ENCODE peak calls at places on chromosomes 6 and 20, in eight cellular contexts. One of them, this sample, is unnamed.

GRCh38 chr6:12324741-12325140 is 34.6 kb downstream of the EDN1 start:
- DNase-seq in stimulated activated CD8-positive, alpha-beta memory T cell treated with anti-CD3 and anti-CD28 coated beads, Interleukin-15, amount 100 ng/mL, for 1 hour: no peak
- DNase-seq in astrocyte of the cerebellum: no peak
- DNase-seq in bronchial epithelial cell: peak
- DNase-seq in stimulated activated CD4-positive, alpha-beta T cell treated with anti-CD3 and anti-CD28 coated beads, TNF-alpha, amount 100 ng/mL, for 24 hours: no peak
- DNase-seq in upper lobe of right lung: no peak
- DNase-seq in AG09309: no peak
- DNase-seq in progenitor cell of endocrine pancreas: no peak
- DNase-seq in this sample: no peak

GRCh38 chr6:115891111-115891669 is 169.5 kb downstream of the FRK start:
- DNase-seq in AG09309: peak
- DNase-seq in astrocyte of the cerebellum: peak
- DNase-seq in bronchial epithelial cell: peak
- DNase-seq in stimulated activated CD4-positive, alpha-beta T cell treated with anti-CD3 and anti-CD28 coated beads, TNF-alpha, amount 100 ng/mL, for 24 hours: no peak
- DNase-seq in stimulated activated CD8-positive, alpha-beta memory T cell treated with anti-CD3 and anti-CD28 coated beads, Interleukin-15, amount 100 ng/mL, for 1 hour: no peak
- DNase-seq in progenitor cell of endocrine pancreas: no peak
- DNase-seq in upper lobe of right lung: no peak
- DNase-seq in this sample: no peak

GRCh38 chr20:53162251-53162835 is 190.2 kb downstream of the TSHZ2 start:
- DNase-seq in stimulated activated CD8-positive, alpha-beta memory T cell treated with anti-CD3 and anti-CD28 coated beads, Interleukin-15, amount 100 ng/mL, for 1 hour: no peak
- DNase-seq in progenitor cell of endocrine pancreas: no peak
- DNase-seq in stimulated activated CD4-positive, alpha-beta T cell treated with anti-CD3 and anti-CD28 coated beads, TNF-alpha, amount 100 ng/mL, for 24 hours: no peak
- DNase-seq in upper lobe of right lung: no peak
- DNase-seq in astrocyte of the cerebellum: peak
- DNase-seq in AG09309: peak
- DNase-seq in bronchial epithelial cell: peak
- DNase-seq in this sample: no peak

GRCh38 chr20:55057779-55058415 is 582.5 kb downstream of the DOK5 start:
- DNase-seq in AG09309: no peak
- DNase-seq in astrocyte of the cerebellum: no peak
- DNase-seq in stimulated activated CD4-positive, alpha-beta T cell treated with anti-CD3 and anti-CD28 coated beads, TNF-alpha, amount 100 ng/mL, for 24 hours: no peak
- DNase-seq in stimulated activated CD8-positive, alpha-beta memory T cell treated with anti-CD3 and anti-CD28 coated beads, Interleukin-15, amount 100 ng/mL, for 1 hour: no peak
- DNase-seq in progenitor cell of endocrine pancreas: no peak
- DNase-seq in bronchial epithelial cell: peak
- DNase-seq in upper lobe of right lung: no peak
- DNase-seq in this sample: no peak

GRCh38 chr20:40848530-40848929 is 159.5 kb upstream of the MAFB start:
- DNase-seq in progenitor cell of endocrine pancreas: no peak
- DNase-seq in astrocyte of the cerebellum: no peak
- DNase-seq in stimulated activated CD8-positive, alpha-beta memory T cell treated with anti-CD3 and anti-CD28 coated beads, Interleukin-15, amount 100 ng/mL, for 1 hour: no peak
- DNase-seq in AG09309: no peak
- DNase-seq in stimulated activated CD4-positive, alpha-beta T cell treated with anti-CD3 and anti-CD28 coated beads, TNF-alpha, amount 100 ng/mL, for 24 hours: no peak
- DNase-seq in upper lobe of right lung: no peak
- DNase-seq in bronchial epithelial cell: no peak
- DNase-seq in this sample: no peak

GRCh38 chr20:57092112-57092899 is 174.1 kb downstream of the BMP7 start:
- DNase-seq in stimulated activated CD8-positive, alpha-beta memory T cell treated with anti-CD3 and anti-CD28 coated beads, Interleukin-15, amount 100 ng/mL, for 1 hour: peak
- DNase-seq in upper lobe of right lung: peak
- DNase-seq in stimulated activated CD4-positive, alpha-beta T cell treated with anti-CD3 and anti-CD28 coated beads, TNF-alpha, amount 100 ng/mL, for 24 hours: peak
- DNase-seq in astrocyte of the cerebellum: no peak
- DNase-seq in bronchial epithelial cell: peak
- DNase-seq in AG09309: no peak
- DNase-seq in progenitor cell of endocrine pancreas: peak
- DNase-seq in this sample: peak

GRCh38 chr6:168877821-168878282 is 375.8 kb downstream of the THBS2 start:
- DNase-seq in upper lobe of right lung: no peak
- DNase-seq in progenitor cell of endocrine pancreas: no peak
- DNase-seq in stimulated activated CD4-positive, alpha-beta T cell treated with anti-CD3 and anti-CD28 coated beads, TNF-alpha, amount 100 ng/mL, for 24 hours: no peak
- DNase-seq in bronchial epithelial cell: peak
- DNase-seq in AG09309: no peak
- DNase-seq in stimulated activated CD8-positive, alpha-beta memory T cell treated with anti-CD3 and anti-CD28 coated beads, Interleukin-15, amount 100 ng/mL, for 1 hour: no peak
- DNase-seq in astrocyte of the cerebellum: no peak
- DNase-seq in this sample: no peak

GRCh38 chr6:161889324-161889723 is 615.5 kb upstream of the AGPAT4 start:
- DNase-seq in upper lobe of right lung: no peak
- DNase-seq in stimulated activated CD4-positive, alpha-beta T cell treated with anti-CD3 and anti-CD28 coated beads, TNF-alpha, amount 100 ng/mL, for 24 hours: no peak
- DNase-seq in astrocyte of the cerebellum: no peak
- DNase-seq in AG09309: no peak
- DNase-seq in bronchial epithelial cell: no peak
- DNase-seq in progenitor cell of endocrine pancreas: no peak
- DNase-seq in stimulated activated CD8-positive, alpha-beta memory T cell treated with anti-CD3 and anti-CD28 coated beads, Interleukin-15, amount 100 ng/mL, for 1 hour: no peak
- DNase-seq in this sample: no peak

GRCh38 chr6:127366281-127367022 is 23.0 kb upstream of the ECHDC1 start:
- DNase-seq in stimulated activated CD4-positive, alpha-beta T cell treated with anti-CD3 and anti-CD28 coated beads, TNF-alpha, amount 100 ng/mL, for 24 hours: no peak
- DNase-seq in AG09309: peak
- DNase-seq in upper lobe of right lung: no peak
- DNase-seq in bronchial epithelial cell: peak
- DNase-seq in progenitor cell of endocrine pancreas: no peak
- DNase-seq in astrocyte of the cerebellum: peak
- DNase-seq in stimulated activated CD8-positive, alpha-beta memory T cell treated with anti-CD3 and anti-CD28 coated beads, Interleukin-15, amount 100 ng/mL, for 1 hour: no peak
- DNase-seq in this sample: no peak

GRCh38 chr20:36614781-36615557 is 9.4 kb downstream of the RAB5IF start:
- DNase-seq in astrocyte of the cerebellum: peak
- DNase-seq in progenitor cell of endocrine pancreas: no peak
- DNase-seq in AG09309: no peak
- DNase-seq in bronchial epithelial cell: no peak
- DNase-seq in stimulated activated CD4-positive, alpha-beta T cell treated with anti-CD3 and anti-CD28 coated beads, TNF-alpha, amount 100 ng/mL, for 24 hours: no peak
- DNase-seq in upper lobe of right lung: no peak
- DNase-seq in stimulated activated CD8-positive, alpha-beta memory T cell treated with anti-CD3 and anti-CD28 coated beads, Interleukin-15, amount 100 ng/mL, for 1 hour: no peak
- DNase-seq in this sample: no peak

GRCh38 chr6:30044630-30045029 is 16.4 kb upstream of the POLR1H start:
- DNase-seq in progenitor cell of endocrine pancreas: no peak
- DNase-seq in stimulated activated CD4-positive, alpha-beta T cell treated with anti-CD3 and anti-CD28 coated beads, TNF-alpha, amount 100 ng/mL, for 24 hours: no peak
- DNase-seq in astrocyte of the cerebellum: no peak
- DNase-seq in AG09309: peak
- DNase-seq in bronchial epithelial cell: peak
- DNase-seq in stimulated activated CD8-positive, alpha-beta memory T cell treated with anti-CD3 and anti-CD28 coated beads, Interleukin-15, amount 100 ng/mL, for 1 hour: no peak
- DNase-seq in upper lobe of right lung: no peak
- DNase-seq in this sample: no peak

GRCh38 chr6:70956451-70957283 is at the start of gene B3GAT2:
- DNase-seq in upper lobe of right lung: peak
- DNase-seq in AG09309: no peak
- DNase-seq in progenitor cell of endocrine pancreas: peak
- DNase-seq in stimulated activated CD8-positive, alpha-beta memory T cell treated with anti-CD3 and anti-CD28 coated beads, Interleukin-15, amount 100 ng/mL, for 1 hour: no peak
- DNase-seq in stimulated activated CD4-positive, alpha-beta T cell treated with anti-CD3 and anti-CD28 coated beads, TNF-alpha, amount 100 ng/mL, for 24 hours: peak
- DNase-seq in bronchial epithelial cell: no peak
- DNase-seq in astrocyte of the cerebellum: no peak
- DNase-seq in this sample: peak

GRCh38 chr20:64084209-64085152 is at the start of gene LKAAEAR1:
- DNase-seq in bronchial epithelial cell: no peak
- DNase-seq in stimulated activated CD8-positive, alpha-beta memory T cell treated with anti-CD3 and anti-CD28 coated beads, Interleukin-15, amount 100 ng/mL, for 1 hour: no peak
- DNase-seq in stimulated activated CD4-positive, alpha-beta T cell treated with anti-CD3 and anti-CD28 coated beads, TNF-alpha, amount 100 ng/mL, for 24 hours: no peak
- DNase-seq in AG09309: no peak
- DNase-seq in progenitor cell of endocrine pancreas: no peak
- DNase-seq in upper lobe of right lung: no peak
- DNase-seq in astrocyte of the cerebellum: no peak
- DNase-seq in this sample: no peak

GRCh38 chr6:30759575-30760239 is 15.4 kb upstream of the IER3 start:
- DNase-seq in bronchial epithelial cell: peak
- DNase-seq in astrocyte of the cerebellum: peak
- DNase-seq in stimulated activated CD8-positive, alpha-beta memory T cell treated with anti-CD3 and anti-CD28 coated beads, Interleukin-15, amount 100 ng/mL, for 1 hour: no peak
- DNase-seq in AG09309: peak
- DNase-seq in stimulated activated CD4-positive, alpha-beta T cell treated with anti-CD3 and anti-CD28 coated beads, TNF-alpha, amount 100 ng/mL, for 24 hours: no peak
- DNase-seq in progenitor cell of endocrine pancreas: no peak
- DNase-seq in upper lobe of right lung: no peak
- DNase-seq in this sample: no peak

GRCh38 chr20:51275816-51276215 is 252.9 kb upstream of the KCNG1 start:
- DNase-seq in stimulated activated CD8-positive, alpha-beta memory T cell treated with anti-CD3 and anti-CD28 coated beads, Interleukin-15, amount 100 ng/mL, for 1 hour: no peak
- DNase-seq in upper lobe of right lung: no peak
- DNase-seq in AG09309: peak
- DNase-seq in progenitor cell of endocrine pancreas: no peak
- DNase-seq in stimulated activated CD4-positive, alpha-beta T cell treated with anti-CD3 and anti-CD28 coated beads, TNF-alpha, amount 100 ng/mL, for 24 hours: no peak
- DNase-seq in astrocyte of the cerebellum: no peak
- DNase-seq in bronchial epithelial cell: no peak
- DNase-seq in this sample: no peak

GRCh38 chr6:38730136-38730862 is 15.2 kb downstream of the DNAH8 start:
- DNase-seq in upper lobe of right lung: no peak
- DNase-seq in progenitor cell of endocrine pancreas: no peak
- DNase-seq in bronchial epithelial cell: no peak
- DNase-seq in AG09309: no peak
- DNase-seq in astrocyte of the cerebellum: no peak
- DNase-seq in stimulated activated CD4-positive, alpha-beta T cell treated with anti-CD3 and anti-CD28 coated beads, TNF-alpha, amount 100 ng/mL, for 24 hours: no peak
- DNase-seq in stimulated activated CD8-positive, alpha-beta memory T cell treated with anti-CD3 and anti-CD28 coated beads, Interleukin-15, amount 100 ng/mL, for 1 hour: no peak
- DNase-seq in this sample: no peak

GRCh38 chr20:38970302-38970701 is 8.2 kb downstream of the DHX35 start:
- DNase-seq in AG09309: peak
- DNase-seq in bronchial epithelial cell: peak
- DNase-seq in stimulated activated CD4-positive, alpha-beta T cell treated with anti-CD3 and anti-CD28 coated beads, TNF-alpha, amount 100 ng/mL, for 24 hours: no peak
- DNase-seq in stimulated activated CD8-positive, alpha-beta memory T cell treated with anti-CD3 and anti-CD28 coated beads, Interleukin-15, amount 100 ng/mL, for 1 hour: no peak
- DNase-seq in astrocyte of the cerebellum: no peak
- DNase-seq in progenitor cell of endocrine pancreas: no peak
- DNase-seq in upper lobe of right lung: no peak
- DNase-seq in this sample: no peak

GRCh38 chr6:167275436-167275835 is 15.7 kb upstream of the UNC93A start:
- DNase-seq in astrocyte of the cerebellum: no peak
- DNase-seq in progenitor cell of endocrine pancreas: no peak
- DNase-seq in stimulated activated CD4-positive, alpha-beta T cell treated with anti-CD3 and anti-CD28 coated beads, TNF-alpha, amount 100 ng/mL, for 24 hours: no peak
- DNase-seq in upper lobe of right lung: no peak
- DNase-seq in stimulated activated CD8-positive, alpha-beta memory T cell treated with anti-CD3 and anti-CD28 coated beads, Interleukin-15, amount 100 ng/mL, for 1 hour: no peak
- DNase-seq in bronchial epithelial cell: peak
- DNase-seq in AG09309: no peak
- DNase-seq in this sample: no peak

GRCh38 chr6:6166064-6166463 is 154.4 kb downstream of the F13A1 start:
- DNase-seq in AG09309: no peak
- DNase-seq in bronchial epithelial cell: no peak
- DNase-seq in upper lobe of right lung: no peak
- DNase-seq in progenitor cell of endocrine pancreas: no peak
- DNase-seq in stimulated activated CD8-positive, alpha-beta memory T cell treated with anti-CD3 and anti-CD28 coated beads, Interleukin-15, amount 100 ng/mL, for 1 hour: no peak
- DNase-seq in stimulated activated CD4-positive, alpha-beta T cell treated with anti-CD3 and anti-CD28 coated beads, TNF-alpha, amount 100 ng/mL, for 24 hours: no peak
- DNase-seq in astrocyte of the cerebellum: no peak
- DNase-seq in this sample: no peak

GRCh38 chr6:169048806-169049205 is 204.8 kb downstream of the THBS2 start:
- DNase-seq in AG09309: no peak
- DNase-seq in upper lobe of right lung: no peak
- DNase-seq in astrocyte of the cerebellum: no peak
- DNase-seq in stimulated activated CD4-positive, alpha-beta T cell treated with anti-CD3 and anti-CD28 coated beads, TNF-alpha, amount 100 ng/mL, for 24 hours: no peak
- DNase-seq in bronchial epithelial cell: no peak
- DNase-seq in stimulated activated CD8-positive, alpha-beta memory T cell treated with anti-CD3 and anti-CD28 coated beads, Interleukin-15, amount 100 ng/mL, for 1 hour: no peak
- DNase-seq in progenitor cell of endocrine pancreas: no peak
- DNase-seq in this sample: no peak

GRCh38 chr6:115356371-115356770 is 704.3 kb downstream of the FRK start:
- DNase-seq in upper lobe of right lung: no peak
- DNase-seq in bronchial epithelial cell: no peak
- DNase-seq in stimulated activated CD4-positive, alpha-beta T cell treated with anti-CD3 and anti-CD28 coated beads, TNF-alpha, amount 100 ng/mL, for 24 hours: no peak
- DNase-seq in progenitor cell of endocrine pancreas: no peak
- DNase-seq in AG09309: no peak
- DNase-seq in stimulated activated CD8-positive, alpha-beta memory T cell treated with anti-CD3 and anti-CD28 coated beads, Interleukin-15, amount 100 ng/mL, for 1 hour: no peak
- DNase-seq in astrocyte of the cerebellum: no peak
- DNase-seq in this sample: no peak

GRCh38 chr6:40509716-40510260 is 77.4 kb downstream of the LRFN2 start:
- DNase-seq in astrocyte of the cerebellum: no peak
- DNase-seq in upper lobe of right lung: no peak
- DNase-seq in stimulated activated CD4-positive, alpha-beta T cell treated with anti-CD3 and anti-CD28 coated beads, TNF-alpha, amount 100 ng/mL, for 24 hours: no peak
- DNase-seq in progenitor cell of endocrine pancreas: no peak
- DNase-seq in stimulated activated CD8-positive, alpha-beta memory T cell treated with anti-CD3 and anti-CD28 coated beads, Interleukin-15, amount 100 ng/mL, for 1 hour: no peak
- DNase-seq in AG09309: no peak
- DNase-seq in bronchial epithelial cell: no peak
- DNase-seq in this sample: no peak

GRCh38 chr6:138864343-138864890 is 68.5 kb downstream of the ECT2L start:
- DNase-seq in astrocyte of the cerebellum: no peak
- DNase-seq in bronchial epithelial cell: no peak
- DNase-seq in stimulated activated CD8-positive, alpha-beta memory T cell treated with anti-CD3 and anti-CD28 coated beads, Interleukin-15, amount 100 ng/mL, for 1 hour: no peak
- DNase-seq in stimulated activated CD4-positive, alpha-beta T cell treated with anti-CD3 and anti-CD28 coated beads, TNF-alpha, amount 100 ng/mL, for 24 hours: no peak
- DNase-seq in progenitor cell of endocrine pancreas: no peak
- DNase-seq in upper lobe of right lung: no peak
- DNase-seq in AG09309: no peak
- DNase-seq in this sample: no peak

GRCh38 chr20:36830791-36831691 is 44.9 kb upstream of the TLDC2 start:
- DNase-seq in stimulated activated CD4-positive, alpha-beta T cell treated with anti-CD3 and anti-CD28 coated beads, TNF-alpha, amount 100 ng/mL, for 24 hours: no peak
- DNase-seq in bronchial epithelial cell: no peak
- DNase-seq in progenitor cell of endocrine pancreas: no peak
- DNase-seq in astrocyte of the cerebellum: no peak
- DNase-seq in AG09309: peak
- DNase-seq in upper lobe of right lung: no peak
- DNase-seq in stimulated activated CD8-positive, alpha-beta memory T cell treated with anti-CD3 and anti-CD28 coated beads, Interleukin-15, amount 100 ng/mL, for 1 hour: no peak
- DNase-seq in this sample: peak

GRCh38 chr6:40778918-40779317 is 191.8 kb upstream of the LRFN2 start:
- DNase-seq in bronchial epithelial cell: peak
- DNase-seq in stimulated activated CD4-positive, alpha-beta T cell treated with anti-CD3 and anti-CD28 coated beads, TNF-alpha, amount 100 ng/mL, for 24 hours: no peak
- DNase-seq in stimulated activated CD8-positive, alpha-beta memory T cell treated with anti-CD3 and anti-CD28 coated beads, Interleukin-15, amount 100 ng/mL, for 1 hour: no peak
- DNase-seq in upper lobe of right lung: no peak
- DNase-seq in astrocyte of the cerebellum: no peak
- DNase-seq in progenitor cell of endocrine pancreas: no peak
- DNase-seq in AG09309: no peak
- DNase-seq in this sample: no peak

GRCh38 chr6:23446394-23447001 is 679.5 kb upstream of the NRSN1 start:
- DNase-seq in AG09309: no peak
- DNase-seq in upper lobe of right lung: no peak
- DNase-seq in bronchial epithelial cell: peak
- DNase-seq in astrocyte of the cerebellum: peak
- DNase-seq in stimulated activated CD8-positive, alpha-beta memory T cell treated with anti-CD3 and anti-CD28 coated beads, Interleukin-15, amount 100 ng/mL, for 1 hour: no peak
- DNase-seq in progenitor cell of endocrine pancreas: no peak
- DNase-seq in stimulated activated CD4-positive, alpha-beta T cell treated with anti-CD3 and anti-CD28 coated beads, TNF-alpha, amount 100 ng/mL, for 24 hours: no peak
- DNase-seq in this sample: no peak

GRCh38 chr6:134324766-134325165 is 6.9 kb upstream of the SGK1 start:
- DNase-seq in stimulated activated CD4-positive, alpha-beta T cell treated with anti-CD3 and anti-CD28 coated beads, TNF-alpha, amount 100 ng/mL, for 24 hours: no peak
- DNase-seq in astrocyte of the cerebellum: no peak
- DNase-seq in AG09309: no peak
- DNase-seq in stimulated activated CD8-positive, alpha-beta memory T cell treated with anti-CD3 and anti-CD28 coated beads, Interleukin-15, amount 100 ng/mL, for 1 hour: no peak
- DNase-seq in progenitor cell of endocrine pancreas: no peak
- DNase-seq in upper lobe of right lung: no peak
- DNase-seq in bronchial epithelial cell: no peak
- DNase-seq in this sample: no peak

GRCh38 chr20:53768329-53768728 is 174.7 kb upstream of the ZNF217 start:
- DNase-seq in stimulated activated CD8-positive, alpha-beta memory T cell treated with anti-CD3 and anti-CD28 coated beads, Interleukin-15, amount 100 ng/mL, for 1 hour: no peak
- DNase-seq in bronchial epithelial cell: no peak
- DNase-seq in stimulated activated CD4-positive, alpha-beta T cell treated with anti-CD3 and anti-CD28 coated beads, TNF-alpha, amount 100 ng/mL, for 24 hours: no peak
- DNase-seq in upper lobe of right lung: no peak
- DNase-seq in AG09309: no peak
- DNase-seq in astrocyte of the cerebellum: no peak
- DNase-seq in progenitor cell of endocrine pancreas: no peak
- DNase-seq in this sample: no peak